ENCODE peak calls at places on chromosomes 1 and 21, in seven cellular contexts. R, Y, F, L, V, U and C are unnamed samples.

GRCh38 chr21:34762761-34763160 is 94.0 kb downstream of the CLIC6 start:
- DNase-seq in R (no peak), Y (no peak), F (no peak), L (peak), V (no peak), U (no peak), C (no peak)

GRCh38 chr1:53465023-53465957 is 6.1 kb downstream of the DMRTB1 start:
- DNase-seq in R (no peak), Y (no peak), F (no peak), L (no peak), V (no peak), U (no peak), C (no peak)

GRCh38 chr1:221418346-221418745 is 323.5 kb downstream of the DUSP10 start:
- DNase-seq in R (no peak), Y (no peak), F (no peak), L (peak), V (no peak), U (no peak), C (no peak)

GRCh38 chr1:28341591-28341990 is 12.8 kb downstream of the MED18 start:
- DNase-seq in R (no peak), Y (no peak), F (no peak), L (no peak), V (no peak), U (no peak), C (no peak)

GRCh38 chr1:230976825-230977747 is 1.6 kb downstream of the TTC13 start:
- DNase-seq in R (peak), Y (no peak), F (peak), L (no peak), V (no peak), U (no peak), C (no peak)

GRCh38 chr1:201543871-201544521 is 5.1 kb downstream of the NAV1 start:
- DNase-seq in R (no peak), Y (no peak), F (no peak), L (no peak), V (no peak), U (no peak), C (no peak)

GRCh38 chr1:225767591-225768540 is 9.8 kb upstream of the SRP9 start:
- DNase-seq in R (no peak), Y (no peak), F (peak), L (peak), V (peak), U (peak), C (no peak)

GRCh38 chr1:2270260-2271100 is 42.4 kb downstream of the SKI start:
- DNase-seq in R (no peak), Y (no peak), F (no peak), L (peak), V (no peak), U (no peak), C (no peak)

GRCh38 chr1:12067900-12068821 is 5.1 kb downstream of the TNFRSF8 start:
- DNase-seq in R (no peak), Y (no peak), F (no peak), L (peak), V (no peak), U (no peak), C (no peak)

GRCh38 chr1:65105596-65105995 is 42.4 kb upstream of the AK4 start:
- DNase-seq in R (no peak), Y (no peak), F (no peak), L (no peak), V (no peak), U (no peak), C (no peak)

GRCh38 chr1:30258876-30259275 is 464.5 kb downstream of the MATN1 start:
- DNase-seq in R (no peak), Y (no peak), F (no peak), L (no peak), V (no peak), U (no peak), C (no peak)

GRCh38 chr1:222307621-222308020 is 240.3 kb downstream of the HHIPL2 start:
- DNase-seq in R (no peak), Y (no peak), F (no peak), L (no peak), V (no peak), U (no peak), C (no peak)

GRCh38 chr1:212777166-212777565 is 14.4 kb downstream of the NSL1 start:
- DNase-seq in R (no peak), Y (no peak), F (no peak), L (no peak), V (no peak), U (no peak), C (no peak)

GRCh38 chr1:208202333-208202987 is 41.7 kb downstream of the PLXNA2 start:
- DNase-seq in R (no peak), Y (no peak), F (no peak), L (no peak), V (no peak), U (peak), C (peak)

GRCh38 chr1:242673652-242674051 is 149.2 kb upstream of the PLD5 start:
- DNase-seq in R (no peak), Y (no peak), F (no peak), L (no peak), V (no peak), U (no peak), C (no peak)

GRCh38 chr1:227764019-227764391 is 28.8 kb downstream of the SNAP47 start:
- DNase-seq in R (no peak), Y (no peak), F (no peak), L (no peak), V (no peak), U (no peak), C (peak)

GRCh38 chr1:209154916-209155315 is 428.6 kb upstream of the CAMK1G start:
- DNase-seq in R (no peak), Y (no peak), F (no peak), L (no peak), V (no peak), U (no peak), C (no peak)

GRCh38 chr1:28056129-28056925 is 32.1 kb downstream of the EYA3 start:
- DNase-seq in R (peak), Y (no peak), F (no peak), L (no peak), V (no peak), U (no peak), C (peak)

GRCh38 chr1:200115532-200115931 is 88.0 kb downstream of the NR5A2 start:
- DNase-seq in R (no peak), Y (no peak), F (peak), L (no peak), V (no peak), U (no peak), C (peak)

GRCh38 chr1:184298321-184299052 is 88.3 kb upstream of the C1orf21 start:
- DNase-seq in R (no peak), Y (peak), F (no peak), L (no peak), V (no peak), U (no peak), C (no peak)

GRCh38 chr1:66436378-66437135 is 97.4 kb upstream of the SGIP1 start:
- DNase-seq in R (no peak), Y (no peak), F (peak), L (peak), V (no peak), U (no peak), C (no peak)

GRCh38 chr1:88327391-88328267 is 356.4 kb upstream of the PKN2 start:
- DNase-seq in R (no peak), Y (no peak), F (no peak), L (peak), V (no peak), U (no peak), C (no peak)